ENCODE peak calls at places on chromosomes 2 and 18, in six cellular contexts. One of them, this sample, is unnamed.

GRCh38 chr2:10909050-10909995 is 2.4 kb upstream of the KCNF1 start:
- DNase-seq in esophagus muscularis mucosa: no peak
- DNase-seq in naive thymus-derived CD4-positive, alpha-beta T cell: no peak
- DNase-seq in fibroblast of lung: no peak
- DNase-seq in mesendoderm: peak; percentile 75
- DNase-seq in upper lobe of right lung: no peak
- DNase-seq in this sample: peak; percentile 12

GRCh38 chr2:8278709-8279354 is 403.0 kb upstream of the ID2 start:
- DNase-seq in esophagus muscularis mucosa: no peak
- DNase-seq in naive thymus-derived CD4-positive, alpha-beta T cell: no peak
- DNase-seq in fibroblast of lung: no peak
- DNase-seq in mesendoderm: no peak
- DNase-seq in upper lobe of right lung: no peak
- DNase-seq in this sample: no peak

GRCh38 chr2:144472911-144473310 is 47.0 kb downstream of the ZEB2 start:
- DNase-seq in esophagus muscularis mucosa: no peak
- DNase-seq in naive thymus-derived CD4-positive, alpha-beta T cell: no peak
- DNase-seq in fibroblast of lung: no peak
- DNase-seq in mesendoderm: no peak
- DNase-seq in upper lobe of right lung: no peak
- DNase-seq in this sample: no peak

GRCh38 chr18:43079422-43079821 is 36.1 kb downstream of the RIT2 start:
- DNase-seq in esophagus muscularis mucosa: no peak
- DNase-seq in naive thymus-derived CD4-positive, alpha-beta T cell: no peak
- DNase-seq in fibroblast of lung: no peak
- DNase-seq in mesendoderm: no peak
- DNase-seq in upper lobe of right lung: no peak
- DNase-seq in this sample: no peak

GRCh38 chr2:238512247-238512867 is 85.6 kb downstream of the ASB1 start:
- DNase-seq in esophagus muscularis mucosa: no peak
- DNase-seq in naive thymus-derived CD4-positive, alpha-beta T cell: no peak
- DNase-seq in fibroblast of lung: no peak
- DNase-seq in mesendoderm: no peak
- DNase-seq in upper lobe of right lung: peak; percentile 50
- DNase-seq in this sample: no peak

GRCh38 chr2:70367722-70368323 is 66.0 kb upstream of the FAM136A start:
- DNase-seq in esophagus muscularis mucosa: no peak
- DNase-seq in naive thymus-derived CD4-positive, alpha-beta T cell: no peak
- DNase-seq in fibroblast of lung: peak; percentile 4
- DNase-seq in mesendoderm: peak; percentile 91
- DNase-seq in upper lobe of right lung: no peak
- DNase-seq in this sample: no peak

GRCh38 chr2:218145124-218145523 is 19.3 kb downstream of the CXCR2 start:
- DNase-seq in esophagus muscularis mucosa: no peak
- DNase-seq in naive thymus-derived CD4-positive, alpha-beta T cell: no peak
- DNase-seq in fibroblast of lung: peak; percentile 25
- DNase-seq in mesendoderm: no peak
- DNase-seq in upper lobe of right lung: no peak
- DNase-seq in this sample: no peak

GRCh38 chr2:126858436-126858835 is 40.3 kb upstream of the TEX51 start:
- DNase-seq in esophagus muscularis mucosa: peak; percentile 83
- DNase-seq in naive thymus-derived CD4-positive, alpha-beta T cell: no peak
- DNase-seq in fibroblast of lung: no peak
- DNase-seq in mesendoderm: no peak
- DNase-seq in upper lobe of right lung: peak; percentile 3
- DNase-seq in this sample: no peak

GRCh38 chr2:54465143-54465542 is 9.0 kb downstream of the SPTBN1 start:
- DNase-seq in esophagus muscularis mucosa: no peak
- DNase-seq in naive thymus-derived CD4-positive, alpha-beta T cell: no peak
- DNase-seq in fibroblast of lung: peak; percentile 14
- DNase-seq in mesendoderm: no peak
- DNase-seq in upper lobe of right lung: no peak
- DNase-seq in this sample: no peak

GRCh38 chr2:52776571-52776970 is 991.0 kb upstream of the CHAC2 start:
- DNase-seq in esophagus muscularis mucosa: no peak
- DNase-seq in naive thymus-derived CD4-positive, alpha-beta T cell: no peak
- DNase-seq in fibroblast of lung: peak; percentile 68
- DNase-seq in mesendoderm: no peak
- DNase-seq in upper lobe of right lung: no peak
- DNase-seq in this sample: no peak

GRCh38 chr2:242029422-242030225 is 160.1 kb downstream of the RTP5 start:
- DNase-seq in esophagus muscularis mucosa: no peak
- DNase-seq in naive thymus-derived CD4-positive, alpha-beta T cell: no peak
- DNase-seq in fibroblast of lung: no peak
- DNase-seq in mesendoderm: no peak
- DNase-seq in upper lobe of right lung: peak; percentile 36
- DNase-seq in this sample: no peak

GRCh38 chr2:211055438-211055837 is 499.0 kb downstream of the CPS1 start:
- DNase-seq in esophagus muscularis mucosa: no peak
- DNase-seq in naive thymus-derived CD4-positive, alpha-beta T cell: no peak
- DNase-seq in fibroblast of lung: no peak
- DNase-seq in mesendoderm: peak; percentile 45
- DNase-seq in upper lobe of right lung: no peak
- DNase-seq in this sample: no peak

GRCh38 chr18:650428-650858 is 7.0 kb upstream of the TYMS start:
- DNase-seq in esophagus muscularis mucosa: no peak
- DNase-seq in naive thymus-derived CD4-positive, alpha-beta T cell: no peak
- DNase-seq in fibroblast of lung: no peak
- DNase-seq in mesendoderm: no peak
- DNase-seq in upper lobe of right lung: no peak
- DNase-seq in this sample: peak; percentile 82

GRCh38 chr18:37176307-37176934 is 347.5 kb downstream of the KIAA1328 start:
- DNase-seq in esophagus muscularis mucosa: no peak
- DNase-seq in naive thymus-derived CD4-positive, alpha-beta T cell: no peak
- DNase-seq in fibroblast of lung: no peak
- DNase-seq in mesendoderm: peak; percentile 65
- DNase-seq in upper lobe of right lung: no peak
- DNase-seq in this sample: no peak

GRCh38 chr2:63053235-63053888 is 2.7 kb downstream of the OTX1 start:
- DNase-seq in esophagus muscularis mucosa: no peak
- DNase-seq in naive thymus-derived CD4-positive, alpha-beta T cell: no peak
- DNase-seq in fibroblast of lung: no peak
- DNase-seq in mesendoderm: peak; percentile 20
- DNase-seq in upper lobe of right lung: no peak
- DNase-seq in this sample: no peak
- H3K27me3 ChIP-seq in esophagus muscularis mucosa: no peaks in the 10 kb centered on the region
- H3K27me3 ChIP-seq in naive thymus-derived CD4-positive, alpha-beta T cell: peaks cover 7% of the 10 kb centered on the region
- H3K27me3 ChIP-seq in fibroblast of lung: peaks cover 80% of the 10 kb centered on the region
- H3K27me3 ChIP-seq in mesendoderm: peaks cover 63% of the 10 kb centered on the region
- H3K27me3 ChIP-seq in upper lobe of right lung: peaks cover 100% of the 10 kb centered on the region
- H3K27me3 ChIP-seq in this sample: peaks cover 20% of the 10 kb centered on the region

DNA sequence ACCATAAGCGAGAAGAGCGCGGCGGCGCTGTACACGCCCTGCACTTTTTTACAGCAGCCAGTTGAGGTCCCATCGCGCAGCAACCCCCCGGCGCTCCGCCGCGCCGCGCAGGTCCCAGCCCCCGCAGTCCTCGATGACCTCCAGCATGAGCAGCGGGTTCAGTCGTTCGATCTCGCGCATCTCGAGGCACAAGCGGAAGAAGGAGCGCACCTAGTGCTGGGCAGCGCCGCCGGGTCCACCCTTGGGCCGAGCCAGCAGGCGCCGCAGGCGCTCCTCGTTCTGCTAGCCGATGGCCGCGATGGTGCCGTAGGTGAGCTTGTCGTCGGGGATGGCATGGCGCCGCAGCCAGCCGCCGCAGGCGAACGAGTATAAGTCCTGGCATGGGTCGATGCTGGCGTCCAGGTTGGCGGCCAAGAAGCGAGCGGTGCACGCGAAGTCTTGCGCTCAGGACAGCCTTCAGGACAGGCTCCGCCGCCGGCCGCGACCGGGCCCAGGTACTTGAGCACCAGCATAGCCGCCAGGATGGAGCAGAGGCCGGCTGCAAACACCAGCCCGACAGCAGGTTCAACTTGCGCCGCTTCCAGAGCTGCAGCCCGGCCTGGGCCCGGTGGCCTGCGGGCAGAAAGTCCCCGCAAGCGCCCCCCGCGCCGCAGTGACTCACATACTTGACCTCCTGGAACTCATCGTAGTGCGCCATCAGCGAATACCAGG is 8.3 kb downstream of the ALPP start:
- DNase-seq in esophagus muscularis mucosa: no peak
- DNase-seq in naive thymus-derived CD4-positive, alpha-beta T cell: no peak
- DNase-seq in fibroblast of lung: no peak
- DNase-seq in mesendoderm: peak; percentile 77
- DNase-seq in upper lobe of right lung: peak; percentile 70
- DNase-seq in this sample: no peak
- H3K27me3 ChIP-seq in esophagus muscularis mucosa: no peaks in the 10 kb centered on the region
- H3K27me3 ChIP-seq in naive thymus-derived CD4-positive, alpha-beta T cell: no peaks in the 10 kb centered on the region
- H3K27me3 ChIP-seq in fibroblast of lung: peaks cover 58% of the 10 kb centered on the region
- H3K27me3 ChIP-seq in mesendoderm: peaks cover 46% of the 10 kb centered on the region
- H3K27me3 ChIP-seq in upper lobe of right lung: peaks cover 64% of the 10 kb centered on the region
- H3K27me3 ChIP-seq in this sample: peaks cover 3% of the 10 kb centered on the region

GRCh38 chr18:74416124-74416523 is 41.0 kb downstream of the DIPK1C start:
- DNase-seq in esophagus muscularis mucosa: no peak
- DNase-seq in naive thymus-derived CD4-positive, alpha-beta T cell: no peak
- DNase-seq in fibroblast of lung: no peak
- DNase-seq in mesendoderm: no peak
- DNase-seq in upper lobe of right lung: no peak
- DNase-seq in this sample: no peak
- H3K27me3 ChIP-seq in esophagus muscularis mucosa: no peaks in the 10 kb centered on the region
- H3K27me3 ChIP-seq in naive thymus-derived CD4-positive, alpha-beta T cell: no peaks in the 10 kb centered on the region
- H3K27me3 ChIP-seq in fibroblast of lung: no peaks in the 10 kb centered on the region
- H3K27me3 ChIP-seq in mesendoderm: no peaks in the 10 kb centered on the region
- H3K27me3 ChIP-seq in upper lobe of right lung: no peaks in the 10 kb centered on the region
- H3K27me3 ChIP-seq in this sample: no peaks in the 10 kb centered on the region

GRCh38 chr2:201955231-201955630 is 78.4 kb upstream of the FZD7 start:
- DNase-seq in esophagus muscularis mucosa: no peak
- DNase-seq in naive thymus-derived CD4-positive, alpha-beta T cell: no peak
- DNase-seq in fibroblast of lung: no peak
- DNase-seq in mesendoderm: no peak
- DNase-seq in upper lobe of right lung: no peak
- DNase-seq in this sample: no peak

GRCh38 chr2:201956361-201956760 is 77.3 kb upstream of the FZD7 start:
- DNase-seq in esophagus muscularis mucosa: no peak
- DNase-seq in naive thymus-derived CD4-positive, alpha-beta T cell: no peak
- DNase-seq in fibroblast of lung: no peak
- DNase-seq in mesendoderm: no peak
- DNase-seq in upper lobe of right lung: no peak
- DNase-seq in this sample: no peak

GRCh38 chr2:201957091-201957490 is 76.6 kb upstream of the FZD7 start:
- DNase-seq in esophagus muscularis mucosa: no peak
- DNase-seq in naive thymus-derived CD4-positive, alpha-beta T cell: no peak
- DNase-seq in fibroblast of lung: no peak
- DNase-seq in mesendoderm: no peak
- DNase-seq in upper lobe of right lung: no peak
- DNase-seq in this sample: no peak

GRCh38 chr2:201953880-201954279 is 79.8 kb upstream of the FZD7 start:
- DNase-seq in esophagus muscularis mucosa: no peak
- DNase-seq in naive thymus-derived CD4-positive, alpha-beta T cell: no peak
- DNase-seq in fibroblast of lung: no peak
- DNase-seq in mesendoderm: no peak
- DNase-seq in upper lobe of right lung: no peak
- DNase-seq in this sample: no peak

DNA sequence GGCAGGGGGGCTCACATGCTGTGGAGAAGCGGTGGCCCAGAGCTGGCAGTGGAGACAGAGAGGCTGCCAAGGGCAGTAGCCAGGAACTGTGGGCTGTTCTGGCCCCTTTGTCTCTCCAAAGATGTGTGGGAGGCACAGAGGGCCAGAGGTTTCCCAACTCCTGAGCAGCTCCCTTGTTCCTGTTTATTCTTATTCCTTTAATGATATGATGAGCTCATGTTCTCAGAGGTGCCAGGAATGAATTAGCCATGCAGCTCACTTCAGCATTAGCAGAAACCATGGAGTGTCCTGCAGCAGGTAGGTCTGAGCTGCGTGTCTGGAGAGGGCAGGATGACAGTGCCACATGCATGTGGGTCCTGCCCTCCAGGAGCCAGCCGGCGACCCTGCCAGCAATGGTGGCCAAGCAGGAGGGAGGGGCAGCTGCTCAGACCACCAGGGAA is 77.9 kb upstream of the FZD7 start:
- DNase-seq in esophagus muscularis mucosa: peak; percentile 92
- DNase-seq in naive thymus-derived CD4-positive, alpha-beta T cell: no peak
- DNase-seq in fibroblast of lung: peak; percentile 40
- DNase-seq in mesendoderm: no peak
- DNase-seq in upper lobe of right lung: no peak
- DNase-seq in this sample: no peak
- H3K27me3 ChIP-seq in esophagus muscularis mucosa: no peaks in the 10 kb centered on the region
- H3K27me3 ChIP-seq in naive thymus-derived CD4-positive, alpha-beta T cell: no peaks in the 10 kb centered on the region
- H3K27me3 ChIP-seq in fibroblast of lung: peaks cover 9% of the 10 kb centered on the region
- H3K27me3 ChIP-seq in mesendoderm: no peaks in the 10 kb centered on the region
- H3K27me3 ChIP-seq in upper lobe of right lung: no peaks in the 10 kb centered on the region
- H3K27me3 ChIP-seq in this sample: no peaks in the 10 kb centered on the region

DNA sequence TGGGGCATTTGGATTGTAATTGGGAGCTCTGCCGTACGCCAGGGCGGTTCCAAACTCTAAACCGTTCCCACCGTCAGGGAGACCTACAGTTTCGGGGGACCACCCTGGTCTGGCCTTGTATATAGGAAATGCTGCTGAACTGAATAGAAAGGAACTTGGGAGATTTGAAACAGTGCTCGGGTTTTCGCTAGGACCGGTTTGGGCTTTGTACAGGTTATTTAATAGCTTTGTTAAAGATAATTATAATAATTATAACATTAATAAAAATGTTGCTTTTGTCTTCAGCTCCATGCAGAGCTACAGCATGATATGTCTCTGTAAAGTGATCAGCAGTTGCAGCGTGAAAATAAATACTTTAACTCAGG is 2.4 kb downstream of the SP5 start:
- DNase-seq in esophagus muscularis mucosa: peak; percentile 45
- DNase-seq in naive thymus-derived CD4-positive, alpha-beta T cell: no peak
- DNase-seq in fibroblast of lung: no peak
- DNase-seq in mesendoderm: no peak
- DNase-seq in upper lobe of right lung: no peak
- DNase-seq in this sample: no peak
- H3K27me3 ChIP-seq in esophagus muscularis mucosa: peaks cover 11% of the 10 kb centered on the region
- H3K27me3 ChIP-seq in naive thymus-derived CD4-positive, alpha-beta T cell: peaks cover 11% of the 10 kb centered on the region
- H3K27me3 ChIP-seq in fibroblast of lung: peaks cover 51% of the 10 kb centered on the region
- H3K27me3 ChIP-seq in mesendoderm: no peaks in the 10 kb centered on the region
- H3K27me3 ChIP-seq in upper lobe of right lung: peaks cover 66% of the 10 kb centered on the region
- H3K27me3 ChIP-seq in this sample: peaks cover 44% of the 10 kb centered on the region

DNA sequence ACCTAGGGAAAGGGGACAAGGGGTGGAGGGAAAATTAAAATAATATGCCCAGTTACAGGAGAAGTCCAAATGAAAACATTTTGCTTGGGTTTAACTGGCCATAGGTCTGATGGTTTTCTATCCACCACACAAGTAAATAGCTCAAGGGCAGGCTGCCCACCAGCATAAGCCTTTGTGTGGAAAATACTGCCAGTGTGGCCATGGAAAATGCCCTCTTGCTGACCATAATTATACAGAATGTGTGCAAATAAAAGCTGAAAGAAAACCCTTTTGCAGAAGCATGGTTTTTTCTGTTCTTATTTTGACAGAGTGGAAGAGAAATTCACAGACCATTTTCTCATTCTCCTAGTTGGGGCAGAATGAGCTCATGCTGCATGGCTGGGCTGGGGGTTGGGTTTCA is 111.3 kb upstream of the SIX2 start:
- DNase-seq in esophagus muscularis mucosa: peak; percentile 75
- DNase-seq in naive thymus-derived CD4-positive, alpha-beta T cell: no peak
- DNase-seq in fibroblast of lung: no peak
- DNase-seq in mesendoderm: no peak
- DNase-seq in upper lobe of right lung: no peak
- DNase-seq in this sample: no peak
- H3K27me3 ChIP-seq in esophagus muscularis mucosa: no peaks in the 10 kb centered on the region
- H3K27me3 ChIP-seq in naive thymus-derived CD4-positive, alpha-beta T cell: no peaks in the 10 kb centered on the region
- H3K27me3 ChIP-seq in fibroblast of lung: no peaks in the 10 kb centered on the region
- H3K27me3 ChIP-seq in mesendoderm: no peaks in the 10 kb centered on the region
- H3K27me3 ChIP-seq in upper lobe of right lung: no peaks in the 10 kb centered on the region
- H3K27me3 ChIP-seq in this sample: no peaks in the 10 kb centered on the region

This sample was measured in CD4-positive, CD25-positive, alpha-beta regulatory T cell.